ENCODE peak calls at places on chromosome 11, in seven cellular contexts. Z is neural crest cell, N is uterus, W is AG10803, I is GM20000, D is AG09309, K is choroid plexus epithelial cell. X is an unnamed sample.
A peak's percentile ranks its signal among the peaks of the same experiment; 100 is the strongest.

GRCh38 chr11:45333506-45333971 is 47.4 kb upstream of the SYT13 start:
- DNase-seq in Z (no peak), N (peak; percentile 70), W (peak; percentile 45), I (no peak), D (peak; percentile 42), K (peak; percentile 93), X (peak; percentile 8)

GRCh38 chr11:124197999-124198398 is 14.9 kb downstream of the OR10D3 start:
- DNase-seq in Z (no peak), N (no peak), W (no peak), I (no peak), D (no peak), K (no peak), X (no peak)

GRCh38 chr11:19844012-19844411 is 131.4 kb downstream of the NAV2 start:
- DNase-seq in Z (no peak), N (no peak), W (no peak), I (no peak), D (no peak), K (no peak), X (no peak)

GRCh38 chr11:110065189-110065588 is 28.0 kb upstream of the ZC3H12C start:
- DNase-seq in Z (no peak), N (no peak), W (no peak), I (no peak), D (no peak), K (no peak), X (peak; percentile 83)

GRCh38 chr11:110085255-110085838 is 7.8 kb upstream of the ZC3H12C start:
- DNase-seq in Z (no peak), N (no peak), W (peak; percentile 31), I (no peak), D (no peak), K (peak; percentile 68), X (peak; percentile 40)

GRCh38 chr11:504053-504993 is 2.7 kb downstream of the RNH1 start:
- DNase-seq in Z (no peak), N (peak; percentile 40), W (peak; percentile 61), I (peak; percentile 69), D (no peak), K (peak; percentile 60), X (peak; percentile 86)

GRCh38 chr11:64675417-64676252 is 47.4 kb downstream of the NRXN2 start:
- DNase-seq in Z (no peak), N (peak; percentile 52), W (peak; percentile 91), I (peak; percentile 43), D (peak; percentile 62), K (peak; percentile 88), X (peak; percentile 85)

GRCh38 chr11:45209000-45209399 is 62.6 kb downstream of the PRDM11 start:
- DNase-seq in Z (no peak), N (peak; percentile 24), W (no peak), I (no peak), D (no peak), K (no peak), X (no peak)

GRCh38 chr11:64743591-64744543 is at the start of gene RASGRP2:
- DNase-seq in Z (peak; percentile 54), N (peak; percentile 77), W (no peak), I (peak; percentile 87), D (no peak), K (peak; percentile 77), X (peak; percentile 31)

GRCh38 chr11:40129276-40129675 is 1330.2 kb downstream of the LRRC4C start:
- DNase-seq in Z (no peak), N (no peak), W (no peak), I (peak; percentile 4), D (no peak), K (peak; percentile 5), X (peak; percentile 4)

GRCh38 chr11:114132427-114132826 is 72.9 kb downstream of the ZBTB16 start:
- DNase-seq in Z (no peak), N (no peak), W (no peak), I (no peak), D (peak; percentile 16), K (no peak), X (no peak)

GRCh38 chr11:69152748-69153446 is 2.8 kb upstream of the SMIM38 start:
- DNase-seq in Z (no peak), N (no peak), W (no peak), I (no peak), D (no peak), K (no peak), X (no peak)

GRCh38 chr11:68411501-68411991 is 49.0 kb upstream of the PPP6R3 start:
- DNase-seq in Z (no peak), N (no peak), W (no peak), I (no peak), D (no peak), K (no peak), X (no peak)

GRCh38 chr11:73359930-73360742 is 16.1 kb upstream of the RELT start:
- DNase-seq in Z (peak; percentile 45), N (no peak), W (peak; percentile 45), I (no peak), D (no peak), K (peak; percentile 71), X (no peak)

GRCh38 chr11:68449951-68450350 is 10.6 kb upstream of the PPP6R3 start:
- DNase-seq in Z (no peak), N (no peak), W (no peak), I (no peak), D (no peak), K (no peak), X (no peak)

GRCh38 chr11:88151866-88152265 is 23.4 kb downstream of the RAB38 start:
- DNase-seq in Z (no peak), N (no peak), W (no peak), I (no peak), D (no peak), K (no peak), X (no peak)

GRCh38 chr11:62402994-62403393 is 15.8 kb upstream of the SCGB1A1 start:
- DNase-seq in Z (no peak), N (no peak), W (no peak), I (no peak), D (no peak), K (no peak), X (no peak)

GRCh38 chr11:62400760-62401159 is 18.1 kb upstream of the SCGB1A1 start:
- DNase-seq in Z (no peak), N (peak; percentile 94), W (peak; percentile 93), I (no peak), D (peak; percentile 46), K (peak; percentile 59), X (no peak)

GRCh38 chr11:62401781-62402180 is 17.1 kb upstream of the SCGB1A1 start:
- DNase-seq in Z (no peak), N (no peak), W (no peak), I (no peak), D (no peak), K (no peak), X (no peak)

GRCh38 chr11:62401356-62401755 is 17.5 kb upstream of the SCGB1A1 start:
- DNase-seq in Z (no peak), N (no peak), W (no peak), I (no peak), D (no peak), K (no peak), X (no peak)

DNA sequence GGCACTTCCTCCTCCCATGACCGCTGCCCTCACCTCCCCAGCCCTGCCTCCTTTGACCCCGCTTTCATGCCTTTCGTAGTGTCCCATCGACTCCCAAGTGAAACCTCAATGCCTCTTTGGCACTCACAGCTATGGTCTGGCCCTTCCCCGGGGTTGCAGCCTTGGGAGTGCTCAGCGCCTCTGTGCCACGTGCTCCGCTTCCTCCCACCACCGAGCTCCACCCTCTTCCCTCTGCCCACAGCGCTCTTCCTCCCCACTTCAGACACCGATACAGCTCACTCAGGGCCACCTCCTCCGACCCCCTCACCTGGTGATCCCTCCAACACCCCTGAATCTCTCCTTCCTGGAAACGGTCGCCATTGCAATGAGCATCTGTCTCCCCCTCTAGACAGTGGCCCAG is 16.6 kb upstream of the SCGB1A1 start:
- DNase-seq in Z (no peak), N (peak; percentile 72), W (peak; percentile 45), I (no peak), D (no peak), K (no peak), X (no peak)
- TF ChIP-seq CTCF in Z (no peak), N (no peak), W (no peak), I (no peak), D (no peak), K (no peak), X (no peak)

GRCh38 chr11:1838426-1839131 is at the start of gene TNNI2:
- DNase-seq in Z (no peak), N (no peak), W (no peak), I (no peak), D (no peak), K (no peak), X (no peak)

GRCh38 chr11:1836011-1836945 is 1.5 kb downstream of the SYT8 start:
- DNase-seq in Z (no peak), N (no peak), W (no peak), I (no peak), D (no peak), K (no peak), X (no peak)

GRCh38 chr11:1837171-1838076 is 1.4 kb upstream of the TNNI2 start:
- DNase-seq in Z (peak; percentile 83), N (peak; percentile 66), W (peak; percentile 32), I (peak; percentile 95), D (no peak), K (peak; percentile 62), X (peak; percentile 51)

GRCh38 chr11:1839204-1839923 is 583 bp downstream of the TNNI2 start:
- DNase-seq in Z (no peak), N (no peak), W (no peak), I (no peak), D (no peak), K (no peak), X (no peak)

DNA sequence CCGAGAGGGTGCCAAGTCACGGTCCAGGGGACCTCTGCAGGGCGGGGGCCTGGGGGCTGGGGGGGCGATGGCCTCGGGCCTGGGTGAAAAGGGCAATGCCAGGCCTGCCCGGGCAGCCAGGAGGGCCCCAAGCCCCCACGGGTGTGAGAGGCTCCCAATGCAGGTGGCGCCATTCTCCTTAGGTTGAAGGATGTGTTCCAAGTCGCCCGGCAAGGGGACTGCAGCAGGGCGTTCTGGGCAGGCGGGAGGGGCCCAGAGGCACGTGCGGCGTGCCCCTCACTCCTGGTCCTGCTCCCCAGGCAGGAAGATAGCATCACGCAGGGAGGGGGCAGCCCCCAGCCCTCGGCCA is 730 bp upstream of the TNNI2 start:
- DNase-seq in Z (no peak), N (no peak), W (no peak), I (no peak), D (no peak), K (no peak), X (no peak)
- TF ChIP-seq CTCF in Z (no peak), N (no peak), W (no peak), I (no peak), D (no peak), K (no peak), X (no peak)

GRCh38 chr11:41498726-41499125 is 39.3 kb upstream of the LRRC4C start:
- DNase-seq in Z (no peak), N (no peak), W (no peak), I (no peak), D (no peak), K (peak; percentile 17), X (peak; percentile 13)
- TF ChIP-seq CTCF in Z (peak; percentile 80), N (no peak), W (peak; percentile 47), I (no peak), D (no peak), K (no peak), X (no peak)

DNA sequence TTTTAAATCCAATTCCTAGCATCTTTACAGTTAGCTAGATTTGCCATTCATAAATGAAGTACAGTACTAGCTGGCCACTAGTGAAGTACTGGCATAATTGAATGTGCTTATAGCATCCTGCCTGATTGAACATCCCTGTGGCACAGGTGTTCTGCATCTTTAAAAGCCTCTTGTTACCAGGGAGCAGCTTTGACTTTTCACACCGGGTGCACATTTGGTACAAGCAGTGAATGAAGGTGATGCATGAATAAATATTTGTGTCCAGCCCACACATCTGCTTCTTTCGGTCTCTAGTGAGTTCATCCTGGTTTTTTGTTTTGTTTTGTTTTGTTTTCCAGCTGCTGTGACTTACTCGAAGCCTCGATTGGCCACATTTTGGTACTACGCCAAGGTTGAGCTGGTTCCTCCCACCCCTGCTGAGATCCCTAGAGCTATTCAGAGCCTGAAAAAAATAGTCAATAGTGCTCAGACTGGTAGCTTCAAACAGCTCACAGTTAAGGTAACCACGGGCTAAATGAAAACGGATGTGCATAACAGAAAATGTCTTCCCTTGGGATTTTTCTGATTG is 5.3 kb downstream of the ATP5MG start:
- DNase-seq in Z (no peak), N (no peak), W (peak; percentile 55), I (no peak), D (peak; percentile 14), K (peak; percentile 78), X (no peak)
- TF ChIP-seq CTCF in Z (no peak), N (no peak), W (no peak), I (no peak), D (no peak), K (no peak), X (no peak)

X was measured in epithelial cell of esophagus.